ENCODE peak calls at places on chromosome 5, in four cellular contexts. G is HCT116, W is stomach, Q is uterus. S is an unnamed sample.

GRCh38 chr5:80036621-80037020 is 1.5 kb downstream of the THBS4 start:
- DNase-seq in G (no peak), W (no peak), Q (no peak), S (no peak)

GRCh38 chr5:35430381-35431162 is 187.1 kb upstream of the SPEF2 start:
- DNase-seq in W (no peak), Q (no peak), G (no peak), S (no peak)

GRCh38 chr5:133952729-133953567 is 15.5 kb downstream of the C5orf15 start:
- DNase-seq in G (no peak), Q (peak), W (no peak), S (peak)

GRCh38 chr5:123511290-123511647 is 708 bp upstream of the CSNK1G3 start:
- DNase-seq in W (no peak), Q (no peak), G (no peak), S (peak)

GRCh38 chr5:157331807-157332206 is 65.9 kb downstream of the CYFIP2 start:
- DNase-seq in W (no peak), G (no peak), Q (no peak), S (no peak)

GRCh38 chr5:1772634-1773033 is 27.0 kb downstream of the MRPL36 start:
- DNase-seq in W (no peak), G (peak), Q (no peak), S (no peak)

GRCh38 chr5:54440456-54440893 is 15.0 kb upstream of the HSPB3 start:
- DNase-seq in G (no peak), Q (no peak), W (no peak), S (no peak)

GRCh38 chr5:157280927-157281326 is 15.0 kb downstream of the CYFIP2 start:
- DNase-seq in G (no peak), W (no peak), Q (no peak), S (no peak)

GRCh38 chr5:58450018-58450417 is 9.9 kb downstream of the PLK2 start:
- DNase-seq in G (no peak), W (no peak), Q (no peak), S (no peak)

GRCh38 chr5:39202594-39203290 is 16.6 kb downstream of the FYB1 start:
- DNase-seq in Q (no peak), G (no peak), W (no peak), S (no peak)

GRCh38 chr5:112186401-112186990 is 232.6 kb downstream of the EPB41L4A start:
- DNase-seq in G (peak), Q (no peak), W (no peak), S (no peak)

GRCh38 chr5:62509823-62510222 is 68.8 kb upstream of the LRRC70 start:
- DNase-seq in G (no peak), Q (no peak), W (no peak), S (no peak)

GRCh38 chr5:146910239-146910638 is 31.7 kb upstream of the PPP2R2B start:
- DNase-seq in Q (no peak), W (no peak), G (no peak), S (no peak)

GRCh38 chr5:1182633-1183423 is 18.6 kb upstream of the SLC6A19 start:
- DNase-seq in W (peak), G (no peak), Q (no peak), S (no peak)

GRCh38 chr5:53319306-53319705 is 161.1 kb upstream of the FST start:
- DNase-seq in Q (no peak), W (no peak), G (no peak), S (no peak)

GRCh38 chr5:109739741-109740140 is 50.0 kb downstream of the MAN2A1 start:
- DNase-seq in G (no peak), Q (no peak), W (no peak), S (no peak)

GRCh38 chr5:158770506-158770905 is 329.2 kb downstream of the EBF1 start:
- DNase-seq in G (peak), W (no peak), Q (no peak), S (no peak)

GRCh38 chr5:61837788-61838187 is 468.2 kb upstream of the KIF2A start:
- DNase-seq in G (no peak), Q (no peak), W (no peak), S (no peak)

GRCh38 chr5:173472784-173473278 is 143.6 kb downstream of the BOD1 start:
- DNase-seq in W (no peak), G (no peak), Q (no peak), S (no peak)

GRCh38 chr5:157282150-157282549 is 16.2 kb downstream of the CYFIP2 start:
- DNase-seq in Q (no peak), G (no peak), W (no peak), S (no peak)

GRCh38 chr5:160096178-160096577 is 23.1 kb downstream of the PWWP2A start:
- DNase-seq in W (no peak), G (no peak), Q (no peak), S (no peak)

GRCh38 chr5:179230061-179230461 is 115.2 kb downstream of the ADAMTS2 start:
- DNase-seq in Q (no peak), W (no peak), G (no peak), S (no peak)

GRCh38 chr5:125655156-125655555 is 768.1 kb upstream of the GRAMD2B start:
- DNase-seq in G (no peak), Q (no peak), W (no peak), S (no peak)

GRCh38 chr5:100902406-100903035 is 561 bp downstream of the ST8SIA4 start:
- DNase-seq in W (no peak), Q (no peak), G (no peak), S (no peak)

GRCh38 chr5:17219006-17219422 is 1.6 kb downstream of the BASP1 start:
- DNase-seq in Q (peak), W (no peak), G (no peak), S (no peak)

GRCh38 chr5:123543438-123543837 is 31.5 kb downstream of the CSNK1G3 start:
- DNase-seq in W (no peak), Q (no peak), G (no peak), S (no peak)

GRCh38 chr5:26700759-26701384 is 337.5 kb downstream of the CDH9 start:
- DNase-seq in W (no peak), G (no peak), Q (no peak), S (peak)

GRCh38 chr5:159210306-159210722 is 961 bp upstream of the RNF145 start:
- DNase-seq in Q (no peak), G (no peak), W (no peak), S (no peak)

GRCh38 chr5:41708604-41708940 is 161.7 kb downstream of the OXCT1 start:
- DNase-seq in G (no peak), W (no peak), Q (no peak), S (no peak)

GRCh38 chr5:67063791-67064190 is 132.8 kb downstream of the CD180 start:
- DNase-seq in G (no peak), W (no peak), Q (no peak), S (no peak)

GRCh38 chr5:134132372-134133212 is 18.1 kb downstream of the TCF7 start:
- DNase-seq in W (no peak), G (no peak), Q (no peak), S (no peak)

GRCh38 chr5:175728885-175729828 is 71.3 kb downstream of the HRH2 start:
- DNase-seq in G (no peak), W (peak), Q (no peak), S (no peak)

GRCh38 chr5:159469496-159470370 is 139.4 kb upstream of the IL12B start:
- DNase-seq in W (no peak), Q (no peak), G (no peak), S (no peak)

GRCh38 chr5:43042626-43043399 is 2.7 kb upstream of the ANXA2R start:
- DNase-seq in Q (peak), W (peak), G (peak), S (no peak)

GRCh38 chr5:173868096-173868879 is 19.9 kb upstream of the CPEB4 start:
- DNase-seq in G (no peak), W (peak), Q (no peak), S (no peak)

GRCh38 chr5:141757402-141757801 is 75.4 kb upstream of the ARAP3 start:
- DNase-seq in G (peak), Q (no peak), W (peak), S (peak)

GRCh38 chr5:59021837-59022514 is 439.1 kb downstream of the RAB3C start:
- DNase-seq in W (peak), G (no peak), Q (no peak), S (no peak)

DNA sequence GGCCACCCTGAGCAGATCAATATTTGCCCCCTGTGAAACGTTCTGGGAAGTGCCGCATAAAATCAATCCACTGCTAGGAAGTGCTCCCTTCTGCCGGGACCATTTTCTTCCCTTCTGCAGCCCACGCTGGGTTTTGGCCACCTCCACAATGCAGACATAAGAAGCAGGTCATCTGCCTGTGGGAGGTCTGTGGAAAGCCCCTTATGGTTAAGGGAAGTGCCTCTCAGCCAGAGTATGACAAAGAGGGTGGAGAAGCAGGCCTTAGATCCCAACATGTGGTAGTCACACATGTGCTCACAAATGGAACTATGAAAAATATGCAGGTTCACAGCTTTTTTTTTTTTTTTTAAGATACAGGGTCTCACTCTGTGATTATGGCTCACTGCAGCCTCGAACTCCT is 82.8 kb downstream of the SLC1A3 start:
- DNase-seq in G (no peak), Q (no peak), W (no peak), S (no peak)
- TF ChIP-seq POLR2A in G (no peak), Q (no peak), W (no peak), S (no peak)

GRCh38 chr5:90558344-90559192 is at the start of gene ADGRV1:
- DNase-seq in W (peak), G (peak), Q (peak), S (no peak)
- TF ChIP-seq POLR2A in W (no peak), G (no peak), Q (no peak), S (no peak)

DNA sequence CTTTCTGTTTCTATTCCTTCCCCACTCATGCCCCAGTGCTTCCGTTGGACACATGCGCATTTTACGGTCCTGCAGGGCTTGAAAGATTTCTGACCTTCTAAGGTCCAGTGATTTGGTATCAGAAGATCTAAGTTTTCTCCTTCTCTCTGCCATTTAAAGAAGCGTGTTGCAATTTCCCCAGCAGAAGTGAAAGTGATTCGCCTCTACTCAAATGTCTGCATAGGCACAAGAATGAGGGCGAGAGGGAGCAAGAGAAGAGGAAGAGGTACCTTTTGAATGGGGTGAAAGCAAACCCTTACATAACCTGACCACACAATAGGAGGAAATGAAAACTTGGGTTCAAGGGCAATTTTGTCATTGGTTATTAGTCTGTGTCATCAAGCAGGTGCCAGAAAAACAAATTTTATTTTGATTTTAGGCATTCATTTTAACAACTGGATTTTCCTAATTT is 31.7 kb upstream of the NR3C1 start:
- DNase-seq in W (no peak), G (no peak), Q (no peak), S (no peak)
- TF ChIP-seq POLR2A in W (no peak), G (no peak), Q (no peak), S (no peak)

DNA sequence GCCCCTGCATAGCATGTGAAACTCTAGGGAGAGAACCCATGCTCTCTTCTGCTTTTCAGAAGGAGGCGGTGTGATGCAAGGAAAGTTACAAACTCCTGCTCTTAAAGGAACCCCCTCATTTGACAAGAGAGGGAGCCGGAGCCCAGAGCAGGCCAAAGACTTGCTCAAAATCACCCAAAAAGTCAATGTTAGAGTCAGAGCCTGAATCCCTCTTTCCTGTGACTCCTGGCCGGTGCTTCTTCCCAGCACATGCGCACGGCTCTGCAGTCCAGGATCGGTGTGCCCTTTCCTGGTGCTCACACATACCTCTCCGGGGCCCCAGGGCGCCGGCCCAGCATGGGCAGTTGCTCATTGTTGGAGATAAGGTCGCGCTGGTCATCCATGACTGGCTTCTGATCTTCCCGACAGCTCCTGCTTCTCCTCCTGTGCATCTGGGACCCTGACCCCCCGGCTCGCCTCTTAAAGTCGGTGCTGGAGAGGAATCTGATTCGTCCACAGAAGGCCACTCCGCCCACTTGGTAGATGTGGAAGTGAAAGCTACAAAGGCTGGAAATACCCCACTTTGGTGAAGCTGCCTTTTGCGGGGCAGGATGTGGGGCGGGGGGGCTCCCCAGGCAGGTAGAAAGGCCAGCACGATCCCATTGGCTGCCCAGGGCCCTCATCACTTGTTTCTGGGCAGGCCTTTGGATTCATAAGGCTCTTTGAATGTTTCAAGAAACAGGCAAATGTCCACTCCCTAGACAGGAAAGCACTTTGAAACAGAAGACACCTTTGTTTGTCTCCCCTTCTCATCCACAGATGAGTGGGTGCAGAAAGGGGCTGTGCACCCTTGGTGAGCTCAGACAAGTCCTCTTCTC is at the start of gene CD74:
- DNase-seq in Q (peak), G (no peak), W (peak), S (no peak)
- TF ChIP-seq POLR2A in Q (peak), G (no peak), W (no peak), S (no peak)

GRCh38 chr5:14212838-14213237 is 69.7 kb downstream of the TRIO start:
- DNase-seq in G (no peak), Q (no peak), W (no peak), S (no peak)
- TF ChIP-seq POLR2A in G (no peak), Q (no peak), W (no peak), S (no peak)

DNA sequence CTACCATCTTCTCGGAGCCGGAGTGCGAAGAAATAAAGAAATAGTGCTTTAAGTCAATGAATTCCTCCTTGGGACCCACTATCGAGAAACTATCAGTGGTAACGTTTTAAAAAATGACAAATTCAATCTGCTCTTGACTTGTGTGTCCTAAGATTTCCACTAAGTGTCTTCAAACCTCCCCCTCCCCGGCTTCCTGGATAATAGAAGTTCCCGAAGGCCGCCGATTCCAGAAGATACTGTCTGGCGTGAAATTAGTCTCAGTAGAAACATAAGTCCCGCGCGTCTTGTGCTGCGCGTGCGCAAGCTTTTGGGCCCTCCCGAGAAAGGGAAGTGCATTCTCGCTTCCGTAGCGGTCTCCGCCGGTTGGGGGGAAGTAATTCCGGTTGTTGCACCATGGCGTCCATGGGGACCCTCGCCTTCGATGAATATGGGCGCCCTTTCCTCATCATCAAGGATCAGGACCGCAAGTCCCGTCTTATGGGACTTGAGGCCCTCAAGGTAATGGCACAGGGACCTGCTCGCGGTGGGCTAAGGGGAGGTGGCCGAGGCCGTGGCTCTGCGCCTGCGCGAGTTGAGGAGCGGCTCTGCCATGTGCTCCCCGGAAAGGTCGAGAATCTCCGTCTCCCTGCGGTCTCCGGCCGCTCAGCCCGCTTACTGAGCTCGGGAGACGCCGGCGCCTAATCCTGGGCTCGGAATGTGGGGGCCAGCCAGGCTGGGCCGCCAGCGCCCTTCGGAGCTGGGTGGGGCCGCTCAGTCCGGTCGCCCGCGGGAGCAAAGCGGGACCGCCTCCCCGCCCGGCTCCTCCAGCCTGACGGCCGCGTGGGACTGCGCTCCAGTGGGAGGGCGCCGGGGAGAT is at the start of gene CCT5:
- DNase-seq in G (peak), W (peak), Q (peak), S (peak)
- TF ChIP-seq POLR2A in G (peak), W (no peak), Q (peak), S (peak)

S was measured in H54.